ENCODE peak calls at places on chromosomes 13 and 19, in seven cellular contexts. One of them, this sample, is unnamed.

GRCh38 chr19:49591731-49592485 is 926 bp downstream of the PRR12 start:
- DNase-seq in GM12878: no peak
- DNase-seq in HCT116: no peak
- DNase-seq in HepG2: no peak
- DNase-seq in SK-N-SH: peak
- DNase-seq in H1: peak
- DNase-seq in K562: peak
- DNase-seq in this sample: no peak

GRCh38 chr19:58033741-58034475 is at the start of gene ZSCAN1:
- DNase-seq in GM12878: no peak
- DNase-seq in HepG2: no peak
- DNase-seq in HCT116: no peak
- DNase-seq in K562: no peak
- DNase-seq in SK-N-SH: peak
- DNase-seq in H1: peak
- DNase-seq in this sample: peak

GRCh38 chr19:51509823-51510660 is 8.4 kb upstream of the SIGLEC12 start:
- DNase-seq in HCT116: no peak
- DNase-seq in SK-N-SH: no peak
- DNase-seq in GM12878: no peak
- DNase-seq in HepG2: no peak
- DNase-seq in H1: no peak
- DNase-seq in K562: peak
- DNase-seq in this sample: no peak

GRCh38 chr19:55452381-55453325 is 8.8 kb downstream of the ISOC2 start:
- DNase-seq in HepG2: peak
- DNase-seq in H1: peak
- DNase-seq in HCT116: no peak
- DNase-seq in SK-N-SH: peak
- DNase-seq in GM12878: no peak
- DNase-seq in K562: peak
- DNase-seq in this sample: peak

GRCh38 chr13:62209539-62209938 is 793.9 kb upstream of the PCDH20 start:
- DNase-seq in K562: no peak
- DNase-seq in GM12878: peak
- DNase-seq in HCT116: no peak
- DNase-seq in HepG2: no peak
- DNase-seq in H1: no peak
- DNase-seq in SK-N-SH: no peak
- DNase-seq in this sample: no peak

GRCh38 chr19:37925212-37925611 is 18.2 kb downstream of the SIPA1L3 start:
- DNase-seq in GM12878: no peak
- DNase-seq in H1: no peak
- DNase-seq in HCT116: no peak
- DNase-seq in SK-N-SH: no peak
- DNase-seq in HepG2: no peak
- DNase-seq in K562: no peak
- DNase-seq in this sample: no peak

GRCh38 chr19:10861118-10861651 is 10.2 kb upstream of the CARM1 start:
- DNase-seq in GM12878: no peak
- DNase-seq in K562: peak
- DNase-seq in H1: peak
- DNase-seq in HepG2: peak
- DNase-seq in SK-N-SH: no peak
- DNase-seq in HCT116: peak
- DNase-seq in this sample: no peak

GRCh38 chr13:45781553-45782326 is 69.8 kb downstream of the SIAH3 start:
- DNase-seq in HepG2: no peak
- DNase-seq in GM12878: no peak
- DNase-seq in K562: no peak
- DNase-seq in H1: no peak
- DNase-seq in SK-N-SH: peak
- DNase-seq in HCT116: no peak
- DNase-seq in this sample: no peak

GRCh38 chr19:48798937-48799336 is 11.9 kb downstream of the BCAT2 start:
- DNase-seq in K562: no peak
- DNase-seq in GM12878: peak
- DNase-seq in HCT116: no peak
- DNase-seq in SK-N-SH: peak
- DNase-seq in HepG2: no peak
- DNase-seq in H1: peak
- DNase-seq in this sample: no peak

GRCh38 chr13:98216135-98216565 is 39.1 kb upstream of the RNF113B start:
- DNase-seq in SK-N-SH: peak
- DNase-seq in HepG2: no peak
- DNase-seq in H1: no peak
- DNase-seq in HCT116: peak
- DNase-seq in GM12878: no peak
- DNase-seq in K562: no peak
- DNase-seq in this sample: no peak

GRCh38 chr13:110047511-110047910 is 259.4 kb downstream of the COL4A1 start:
- DNase-seq in SK-N-SH: peak
- DNase-seq in HCT116: no peak
- DNase-seq in H1: no peak
- DNase-seq in HepG2: no peak
- DNase-seq in K562: no peak
- DNase-seq in GM12878: no peak
- DNase-seq in this sample: no peak

GRCh38 chr13:113275387-113275786 is 21.7 kb upstream of the LAMP1 start:
- DNase-seq in SK-N-SH: peak
- DNase-seq in GM12878: no peak
- DNase-seq in K562: peak
- DNase-seq in HCT116: peak
- DNase-seq in HepG2: peak
- DNase-seq in H1: peak
- DNase-seq in this sample: peak

GRCh38 chr13:100100115-100100879 is 11.4 kb downstream of the PCCA start:
- DNase-seq in SK-N-SH: no peak
- DNase-seq in H1: no peak
- DNase-seq in GM12878: no peak
- DNase-seq in HCT116: no peak
- DNase-seq in HepG2: peak
- DNase-seq in K562: no peak
- DNase-seq in this sample: no peak

GRCh38 chr13:27341616-27342015 is 71.0 kb downstream of the RASL11A start:
- DNase-seq in HepG2: no peak
- DNase-seq in HCT116: no peak
- DNase-seq in H1: no peak
- DNase-seq in K562: peak
- DNase-seq in SK-N-SH: no peak
- DNase-seq in GM12878: no peak
- DNase-seq in this sample: no peak

DNA sequence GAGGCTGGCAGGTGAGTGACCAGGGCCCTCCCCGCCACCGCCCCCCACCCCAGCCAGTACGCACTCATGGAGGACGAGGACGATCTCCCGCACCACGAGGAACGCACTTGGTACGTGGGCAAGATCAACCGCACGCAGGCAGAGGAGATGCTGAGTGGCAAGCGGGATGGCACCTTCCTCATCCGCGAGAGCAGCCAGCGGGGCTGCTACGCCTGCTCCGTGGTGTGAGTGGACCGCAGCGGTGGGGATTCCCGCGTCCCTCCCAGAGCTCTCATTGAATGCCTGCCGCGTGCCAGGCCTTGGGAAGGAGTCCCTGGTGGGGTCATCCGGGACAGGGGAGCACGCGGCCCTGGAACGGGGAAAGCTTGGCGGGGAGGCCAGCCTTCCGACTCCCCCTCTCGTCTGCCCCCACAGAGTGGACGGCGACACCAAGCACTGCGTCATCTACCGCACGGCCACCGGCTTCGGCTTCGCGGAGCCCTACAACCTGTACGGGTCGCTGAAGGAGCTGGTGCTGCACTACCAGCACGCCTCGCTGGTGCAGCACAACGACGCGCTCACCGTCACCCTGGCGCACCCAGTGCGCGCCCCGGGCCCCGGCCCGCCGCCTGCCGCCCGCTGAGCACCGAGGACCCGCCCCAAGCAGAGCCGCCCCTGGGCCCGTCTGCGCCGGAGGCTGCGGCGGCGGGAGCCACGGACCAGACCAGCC is 4.8 kb upstream of the IFI30 start:
- DNase-seq in HCT116: no peak
- DNase-seq in HepG2: no peak
- DNase-seq in SK-N-SH: peak
- DNase-seq in H1: no peak
- DNase-seq in GM12878: no peak
- DNase-seq in K562: no peak
- DNase-seq in this sample: no peak
- H3K9ac ChIP-seq in HCT116: no peak
- H3K9ac ChIP-seq in HepG2: no peak
- H3K9ac ChIP-seq in SK-N-SH: no peak
- H3K9ac ChIP-seq in H1: no peak
- H3K9ac ChIP-seq in GM12878: peak
- H3K9ac ChIP-seq in K562: no peak
- H3K9ac ChIP-seq in this sample: no peak

DNA sequence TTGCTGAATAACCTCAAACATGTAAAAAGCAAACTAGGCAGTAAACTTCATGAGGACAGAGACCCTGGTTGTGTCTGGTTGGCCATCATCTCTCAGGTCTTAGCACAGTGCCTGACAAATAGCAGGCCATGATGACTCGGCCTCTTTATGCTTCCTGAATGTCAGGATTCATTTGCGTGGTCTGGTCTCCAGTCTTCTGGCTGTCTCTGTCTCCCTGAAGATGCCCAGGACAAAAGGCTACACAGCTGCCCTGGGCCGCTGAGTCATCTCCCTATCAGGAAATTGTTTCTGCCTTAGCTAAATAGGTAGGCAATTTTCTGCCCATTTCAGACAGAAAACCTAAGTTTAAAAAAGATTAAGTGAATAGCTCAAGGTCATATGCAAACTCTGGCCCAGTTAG is 84.1 kb upstream of the FNDC3A start:
- DNase-seq in GM12878: no peak
- DNase-seq in HCT116: peak
- DNase-seq in H1: no peak
- DNase-seq in HepG2: peak
- DNase-seq in SK-N-SH: no peak
- DNase-seq in K562: no peak
- DNase-seq in this sample: no peak
- TF ChIP-seq YY1 in GM12878: no peak
- TF ChIP-seq YY1 in HCT116: no peak
- TF ChIP-seq YY1 in H1: no peak
- TF ChIP-seq YY1 in HepG2: no peak
- TF ChIP-seq YY1 in SK-N-SH: no peak
- TF ChIP-seq YY1 in K562: no peak
- TF ChIP-seq YY1 in this sample: no peak

GRCh38 chr19:40806385-40807146 is 7.6 kb downstream of the EGLN2 start:
- DNase-seq in HepG2: peak
- DNase-seq in H1: peak
- DNase-seq in SK-N-SH: peak
- DNase-seq in HCT116: peak
- DNase-seq in K562: peak
- DNase-seq in GM12878: no peak
- DNase-seq in this sample: peak

GRCh38 chr19:40805258-40805868 is 6.4 kb downstream of the EGLN2 start:
- DNase-seq in H1: no peak
- DNase-seq in HepG2: no peak
- DNase-seq in K562: no peak
- DNase-seq in HCT116: no peak
- DNase-seq in GM12878: no peak
- DNase-seq in SK-N-SH: no peak
- DNase-seq in this sample: no peak

GRCh38 chr19:40808021-40808325 is 9.0 kb downstream of the EGLN2 start:
- DNase-seq in K562: no peak
- DNase-seq in HCT116: no peak
- DNase-seq in GM12878: no peak
- DNase-seq in HepG2: no peak
- DNase-seq in SK-N-SH: no peak
- DNase-seq in H1: no peak
- DNase-seq in this sample: no peak

GRCh38 chr19:40808497-40808896 is 9.5 kb downstream of the EGLN2 start:
- DNase-seq in HCT116: no peak
- DNase-seq in SK-N-SH: no peak
- DNase-seq in HepG2: no peak
- DNase-seq in H1: no peak
- DNase-seq in GM12878: no peak
- DNase-seq in K562: no peak
- DNase-seq in this sample: no peak

DNA sequence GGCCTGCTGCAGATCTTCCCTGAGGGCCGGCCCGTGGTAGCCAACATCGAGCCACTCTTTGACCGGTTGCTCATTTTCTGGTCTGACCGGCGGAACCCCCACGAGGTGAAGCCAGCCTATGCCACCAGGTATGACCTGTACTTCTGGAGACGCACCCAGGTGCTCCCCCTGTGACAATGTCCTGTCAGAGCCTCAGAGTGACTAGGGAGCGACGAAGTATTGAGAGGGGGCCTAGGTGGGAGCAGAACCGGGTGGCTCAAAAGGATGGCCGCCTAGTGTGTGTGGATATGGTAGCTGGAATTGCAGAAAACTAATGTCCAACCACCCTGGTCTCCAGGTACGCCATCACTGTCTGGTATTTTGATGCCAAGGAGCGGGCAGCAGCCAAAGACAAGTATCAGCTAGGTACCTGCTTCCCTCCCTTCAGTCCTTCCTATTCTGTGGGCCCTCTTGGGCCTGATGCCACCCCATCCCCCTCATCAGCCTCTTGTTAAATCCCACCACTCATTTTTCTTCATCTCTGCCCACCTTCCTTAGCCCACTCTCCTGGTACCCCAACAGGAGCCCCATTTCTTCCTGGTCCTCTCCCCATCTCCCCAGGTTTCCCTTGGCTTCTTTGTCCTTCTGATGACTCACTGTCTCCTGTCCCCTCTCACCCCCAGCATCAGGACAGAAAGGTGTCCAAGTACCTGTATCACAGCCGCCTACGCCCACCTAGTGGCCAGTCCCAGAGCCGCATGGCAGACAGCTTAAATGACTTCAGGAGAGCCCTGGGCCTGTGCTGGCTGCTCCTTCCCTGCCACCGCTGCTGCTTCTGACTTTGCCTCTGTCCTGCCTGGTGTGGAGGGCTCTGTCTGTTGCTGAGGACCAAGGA is 8.4 kb downstream of the EGLN2 start:
- DNase-seq in GM12878: no peak
- DNase-seq in HepG2: peak
- DNase-seq in SK-N-SH: no peak
- DNase-seq in H1: peak
- DNase-seq in HCT116: no peak
- DNase-seq in K562: no peak
- DNase-seq in this sample: no peak
- H3K9ac ChIP-seq in GM12878: no peak
- H3K9ac ChIP-seq in HepG2: no peak
- H3K9ac ChIP-seq in SK-N-SH: no peak
- H3K9ac ChIP-seq in H1: no peak
- H3K9ac ChIP-seq in HCT116: no peak
- H3K9ac ChIP-seq in K562: peak
- H3K9ac ChIP-seq in this sample: no peak

GRCh38 chr13:76349700-76350099 is 536.5 kb downstream of the KCTD12 start:
- DNase-seq in HepG2: no peak
- DNase-seq in H1: no peak
- DNase-seq in HCT116: no peak
- DNase-seq in K562: no peak
- DNase-seq in SK-N-SH: no peak
- DNase-seq in GM12878: no peak
- DNase-seq in this sample: no peak

DNA sequence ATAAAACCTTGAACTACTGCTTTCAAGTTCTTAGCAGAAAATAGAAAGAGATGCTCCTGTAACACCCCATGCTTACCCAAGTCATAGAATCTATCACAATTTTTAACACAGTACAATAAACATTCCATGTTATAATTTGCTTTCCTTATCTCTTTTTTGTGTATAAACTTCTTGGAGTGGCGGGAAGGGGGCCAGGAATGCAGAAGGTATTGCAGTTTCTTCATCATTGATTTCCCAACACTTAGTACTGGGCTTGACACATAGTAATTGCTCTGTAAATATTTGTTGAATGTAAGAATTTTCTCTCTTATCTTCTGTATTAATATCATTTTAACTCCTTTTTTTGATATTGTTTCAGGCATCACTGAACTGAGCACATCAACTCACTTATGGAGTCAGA is 535.8 kb downstream of the KCTD12 start:
- DNase-seq in GM12878: no peak
- DNase-seq in HCT116: no peak
- DNase-seq in K562: no peak
- DNase-seq in HepG2: no peak
- DNase-seq in H1: no peak
- DNase-seq in SK-N-SH: no peak
- DNase-seq in this sample: no peak
- TF ChIP-seq YY1 in GM12878: no peak
- TF ChIP-seq YY1 in HCT116: no peak
- TF ChIP-seq YY1 in K562: no peak
- TF ChIP-seq YY1 in HepG2: no peak
- TF ChIP-seq YY1 in H1: no peak
- TF ChIP-seq YY1 in SK-N-SH: no peak
- TF ChIP-seq YY1 in this sample: no peak

This sample was measured in NT2/D1.